ENCODE peak calls at places on chromosomes 3 and 15, in four cellular contexts. F, P, E and T are unnamed samples.
A peak's percentile ranks its signal among the peaks of the same experiment; 100 is the strongest.

GRCh38 chr3:59444293-59444671 is 394.5 kb upstream of the CFAP20DC start:
- DNase-seq in F (peak; percentile 26), P (no peak), E (no peak), T (no peak)

GRCh38 chr15:98647774-98648653 is at the start of gene IGF1R:
- DNase-seq in F (peak; percentile 83), P (peak; percentile 97), E (peak; percentile 89), T (peak; percentile 93)

GRCh38 chr3:108472011-108472591 is 38.3 kb downstream of the MYH15 start:
- DNase-seq in F (no peak), P (peak; percentile 6), E (no peak), T (no peak)

GRCh38 chr3:49158108-49158709 is 7.9 kb downstream of the CCDC71 start:
- DNase-seq in F (peak; percentile 61), P (peak; percentile 28), E (peak; percentile 53), T (peak; percentile 62)

GRCh38 chr15:89105147-89105546 is 16.9 kb downstream of the ABHD2 start:
- DNase-seq in F (no peak), P (no peak), E (no peak), T (no peak)

GRCh38 chr15:41603941-41604660 is 45.1 kb downstream of the TYRO3 start:
- DNase-seq in F (peak; percentile 61), P (peak; percentile 50), E (peak; percentile 66), T (peak; percentile 68)

GRCh38 chr3:52739725-52740124 is 31.0 kb downstream of the NEK4 start:
- DNase-seq in F (no peak), P (no peak), E (no peak), T (no peak)

GRCh38 chr3:29515451-29515850 is 234.6 kb downstream of the RBMS3 start:
- DNase-seq in F (no peak), P (no peak), E (no peak), T (peak; percentile 33)

GRCh38 chr15:98745179-98745578 is 96.8 kb downstream of the IGF1R start:
- DNase-seq in F (no peak), P (no peak), E (no peak), T (no peak)

GRCh38 chr3:53457068-53457467 is 37.3 kb upstream of the CACNA1D start:
- DNase-seq in F (no peak), P (no peak), E (no peak), T (no peak)

GRCh38 chr3:159265705-159266104 is 463.9 kb downstream of the MFSD1 start:
- DNase-seq in F (no peak), P (no peak), E (no peak), T (no peak)

GRCh38 chr3:67109651-67110204 is 111.6 kb downstream of the KBTBD8 start:
- DNase-seq in F (no peak), P (no peak), E (peak; percentile 21), T (peak; percentile 38)

GRCh38 chr3:134078169-134078821 is 48.6 kb upstream of the SLCO2A1 start:
- DNase-seq in F (no peak), P (no peak), E (no peak), T (no peak)

GRCh38 chr15:83837946-83838571 is 184.1 kb downstream of the ADAMTSL3 start:
- DNase-seq in F (no peak), P (no peak), E (peak; percentile 42), T (peak; percentile 9)

GRCh38 chr3:189821251-189821650 is 190.1 kb downstream of the TP63 start:
- DNase-seq in F (no peak), P (no peak), E (no peak), T (no peak)

GRCh38 chr3:13700362-13700761 is 151.4 kb downstream of the FBLN2 start:
- DNase-seq in F (no peak), P (no peak), E (no peak), T (no peak)

GRCh38 chr3:28575100-28575747 is 226.6 kb upstream of the AZI2 start:
- DNase-seq in F (no peak), P (peak; percentile 66), E (no peak), T (no peak)

GRCh38 chr3:125480656-125481374 is 39.2 kb downstream of the SNX4 start:
- DNase-seq in F (no peak), P (no peak), E (no peak), T (no peak)

GRCh38 chr3:44685128-44685800 is 27.2 kb upstream of the ZNF502 start:
- DNase-seq in F (peak; percentile 32), P (peak; percentile 74), E (peak; percentile 88), T (peak; percentile 92)

GRCh38 chr3:151135548-151136337 is 50.3 kb downstream of the MED12L start:
- DNase-seq in F (peak; percentile 26), P (peak; percentile 31), E (no peak), T (peak; percentile 69)

GRCh38 chr3:44555753-44556152 is 760 bp downstream of the ZKSCAN7 start:
- DNase-seq in F (no peak), P (no peak), E (peak; percentile 4), T (no peak)

GRCh38 chr3:73805435-73805834 is 180.7 kb upstream of the PDZRN3 start:
- DNase-seq in F (no peak), P (no peak), E (no peak), T (no peak)

GRCh38 chr3:156160653-156161052 is 40.3 kb downstream of the KCNAB1 start:
- DNase-seq in F (no peak), P (peak; percentile 53), E (peak; percentile 12), T (peak; percentile 71)

GRCh38 chr15:74901612-74902063 is 5.0 kb downstream of the FAM219B start:
- DNase-seq in F (peak; percentile 70), P (peak; percentile 31), E (peak; percentile 84), T (peak; percentile 66)

GRCh38 chr3:71872256-71872655 is 87.3 kb upstream of the PROK2 start:
- DNase-seq in F (no peak), P (no peak), E (no peak), T (peak; percentile 57)

GRCh38 chr3:173889522-173890055 is 492.0 kb downstream of the NLGN1 start:
- DNase-seq in F (no peak), P (no peak), E (no peak), T (no peak)

GRCh38 chr3:118688396-118688884 is 346.2 kb downstream of the IGSF11 start:
- DNase-seq in F (no peak), P (peak; percentile 35), E (no peak), T (no peak)